ENCODE peak calls at places on chromosomes 1 and 21, in nine cellular contexts. M is A549, C is Peyer's patch, R is K562, P is spleen, T is sigmoid colon, Z is suprapubic skin, O is ovary, B is breast epithelium. U is an unnamed sample.
A peak's percentile ranks its signal among the peaks of the same experiment; 100 is the strongest.

GRCh38 chr1:245235156-245235555 is 80.4 kb downstream of the KIF26B start:
- DNase-seq in O (no peak), Z (no peak), B (no peak), T (no peak), P (no peak), R (no peak), C (no peak), M (no peak), U (no peak)

GRCh38 chr1:8858112-8858668 is 20.3 kb downstream of the ENO1 start:
- DNase-seq in Z (no peak), C (peak; percentile 39), R (peak; percentile 60), O (no peak), P (no peak), M (no peak), T (no peak), B (no peak), U (peak; percentile 91)

GRCh38 chr1:154857022-154857421 is 13.1 kb downstream of the KCNN3 start:
- DNase-seq in O (no peak), Z (no peak), B (no peak), M (no peak), P (no peak), C (no peak), R (no peak), T (no peak), U (no peak)

GRCh38 chr1:223199094-223199647 is 56.1 kb upstream of the TLR5 start:
- DNase-seq in C (no peak), Z (no peak), O (no peak), T (no peak), R (no peak), B (no peak), P (no peak), M (peak; percentile 18), U (peak; percentile 16)

GRCh38 chr1:221510793-221511503 is 230.9 kb downstream of the DUSP10 start:
- DNase-seq in T (no peak), P (no peak), C (no peak), B (no peak), R (no peak), O (no peak), M (no peak), Z (no peak), U (no peak)

GRCh38 chr1:200979574-200980451 is 43.7 kb downstream of the KIF21B start:
- DNase-seq in C (peak; percentile 64), T (no peak), R (peak; percentile 91), Z (no peak), P (peak; percentile 88), B (no peak), O (no peak), M (peak; percentile 57), U (peak; percentile 71)

GRCh38 chr1:245277276-245277675 is 122.5 kb downstream of the KIF26B start:
- DNase-seq in P (no peak), C (no peak), Z (no peak), B (no peak), O (no peak), M (no peak), R (no peak), T (no peak), U (no peak)

GRCh38 chr21:15993951-15994350 is 264.2 kb downstream of the USP25 start:
- DNase-seq in M (no peak), P (no peak), C (no peak), Z (no peak), T (no peak), R (no peak), B (no peak), O (no peak), U (no peak)

DNA sequence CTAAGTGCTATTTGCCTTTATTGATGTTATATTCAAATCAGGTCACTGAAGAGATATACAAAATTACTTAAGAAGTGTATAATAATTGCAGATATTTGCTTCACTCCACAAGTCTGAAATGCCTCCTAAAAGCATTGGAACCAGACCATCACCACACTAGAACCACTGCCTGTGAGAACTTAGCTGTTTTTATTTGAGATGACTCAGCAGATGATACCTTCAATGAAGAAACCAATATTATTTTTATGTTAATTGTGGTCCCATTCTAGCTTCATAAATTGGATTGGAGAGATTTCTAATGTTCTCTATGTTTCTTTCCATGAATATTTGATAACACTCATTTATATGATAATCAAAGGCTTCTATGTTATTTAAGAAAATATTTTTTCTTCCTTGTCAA is 740.6 kb downstream of the KCNT2 start:
- DNase-seq in P (no peak), T (no peak), R (no peak), O (no peak), Z (no peak), M (no peak), C (no peak), B (no peak), U (no peak)
- TF ChIP-seq CTCF in P (no peak), T (no peak), R (no peak), O (no peak), Z (no peak), M (no peak), C (no peak), B (no peak), U (no peak)

DNA sequence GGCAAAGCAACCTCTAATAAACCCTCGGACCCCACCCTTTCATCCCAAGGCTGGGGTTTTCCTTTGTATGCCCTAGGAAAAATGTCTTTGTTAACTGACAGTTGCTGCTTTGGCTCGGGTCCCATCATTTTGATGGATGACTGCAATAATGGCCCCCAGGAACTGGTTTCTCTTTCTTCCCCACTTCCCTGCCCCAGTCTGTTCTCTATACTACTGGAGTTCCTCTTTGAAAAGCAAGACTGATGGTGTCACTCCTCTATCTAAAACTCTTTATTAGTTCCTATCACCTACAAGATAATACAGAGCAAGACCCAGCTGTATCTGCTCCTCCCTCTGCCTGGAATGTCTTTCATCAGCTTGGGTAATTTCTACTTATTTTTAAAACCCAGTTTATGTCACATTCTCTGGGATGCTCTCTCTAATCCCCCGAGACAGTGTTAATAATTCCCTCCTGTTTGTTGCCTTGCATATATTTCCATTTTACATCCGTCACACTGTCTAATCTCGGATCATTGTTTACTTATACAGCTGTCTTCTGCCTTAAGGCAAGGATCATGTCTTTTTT is 16.2 kb downstream of the SLAMF1 start:
- DNase-seq in T (no peak), C (no peak), R (no peak), O (no peak), M (no peak), B (no peak), Z (no peak), P (no peak), U (no peak)
- TF ChIP-seq POLR2A in T (no peak), C (no peak), R (no peak), O (no peak), M (no peak), B (no peak), Z (no peak), P (no peak), U (no peak)

GRCh38 chr1:53591924-53592323 is 132.7 kb downstream of the DMRTB1 start:
- DNase-seq in P (no peak), O (no peak), M (no peak), R (no peak), Z (no peak), T (peak; percentile 48), B (no peak), C (no peak), U (no peak)

GRCh38 chr1:53592985-53593757 is 134.0 kb downstream of the DMRTB1 start:
- DNase-seq in P (peak; percentile 48), O (no peak), M (no peak), Z (no peak), T (no peak), B (no peak), R (no peak), C (no peak), U (no peak)

GRCh38 chr1:53594391-53595180 is 135.4 kb downstream of the DMRTB1 start:
- DNase-seq in C (no peak), B (no peak), R (no peak), O (no peak), P (peak; percentile 72), M (no peak), T (no peak), Z (no peak), U (no peak)

GRCh38 chr1:53592521-53592982 is 133.4 kb downstream of the DMRTB1 start:
- DNase-seq in O (no peak), T (peak; percentile 62), M (peak; percentile 10), Z (no peak), C (peak; percentile 62), P (no peak), R (no peak), B (peak; percentile 50), U (no peak)

DNA sequence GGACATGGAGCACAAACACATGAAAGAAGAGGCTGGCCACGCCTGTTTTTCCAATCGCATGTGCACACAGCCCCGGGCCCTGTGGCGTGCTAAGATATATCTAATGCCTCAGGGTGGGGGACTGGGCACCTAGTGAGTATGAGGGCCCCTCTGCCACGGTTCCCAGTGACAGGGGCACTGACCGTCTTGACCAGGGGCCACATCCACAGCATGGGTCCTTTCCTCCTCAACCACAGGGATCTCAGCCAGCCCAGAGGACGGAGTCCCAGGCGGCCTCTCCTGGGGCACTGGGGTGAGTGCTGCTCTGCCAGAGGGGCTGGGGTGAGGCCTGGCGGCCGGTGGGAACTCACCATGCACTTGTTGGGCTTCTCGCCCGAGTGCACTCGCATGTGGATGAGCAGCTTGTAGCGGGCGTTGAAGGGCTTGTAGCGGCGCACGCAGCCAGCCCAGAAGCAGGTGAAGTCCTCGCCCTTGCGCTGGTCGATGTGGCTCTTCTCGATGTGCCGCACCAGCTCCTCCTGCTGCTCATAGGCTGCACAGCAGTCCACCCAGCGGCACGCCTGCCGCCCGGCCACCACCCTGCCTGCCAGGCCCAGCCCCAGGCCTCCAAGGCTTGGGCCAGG is 134.7 kb downstream of the DMRTB1 start:
- DNase-seq in C (peak; percentile 66), R (peak; percentile 71), T (peak; percentile 60), P (peak; percentile 62), M (peak; percentile 25), O (no peak), Z (no peak), B (no peak), U (no peak)
- TF ChIP-seq CTCF in C (peak; percentile 51), R (peak; percentile 87), T (peak; percentile 50), P (no peak), M (peak; percentile 17), O (no peak), Z (peak; percentile 22), B (no peak), U (no peak)

DNA sequence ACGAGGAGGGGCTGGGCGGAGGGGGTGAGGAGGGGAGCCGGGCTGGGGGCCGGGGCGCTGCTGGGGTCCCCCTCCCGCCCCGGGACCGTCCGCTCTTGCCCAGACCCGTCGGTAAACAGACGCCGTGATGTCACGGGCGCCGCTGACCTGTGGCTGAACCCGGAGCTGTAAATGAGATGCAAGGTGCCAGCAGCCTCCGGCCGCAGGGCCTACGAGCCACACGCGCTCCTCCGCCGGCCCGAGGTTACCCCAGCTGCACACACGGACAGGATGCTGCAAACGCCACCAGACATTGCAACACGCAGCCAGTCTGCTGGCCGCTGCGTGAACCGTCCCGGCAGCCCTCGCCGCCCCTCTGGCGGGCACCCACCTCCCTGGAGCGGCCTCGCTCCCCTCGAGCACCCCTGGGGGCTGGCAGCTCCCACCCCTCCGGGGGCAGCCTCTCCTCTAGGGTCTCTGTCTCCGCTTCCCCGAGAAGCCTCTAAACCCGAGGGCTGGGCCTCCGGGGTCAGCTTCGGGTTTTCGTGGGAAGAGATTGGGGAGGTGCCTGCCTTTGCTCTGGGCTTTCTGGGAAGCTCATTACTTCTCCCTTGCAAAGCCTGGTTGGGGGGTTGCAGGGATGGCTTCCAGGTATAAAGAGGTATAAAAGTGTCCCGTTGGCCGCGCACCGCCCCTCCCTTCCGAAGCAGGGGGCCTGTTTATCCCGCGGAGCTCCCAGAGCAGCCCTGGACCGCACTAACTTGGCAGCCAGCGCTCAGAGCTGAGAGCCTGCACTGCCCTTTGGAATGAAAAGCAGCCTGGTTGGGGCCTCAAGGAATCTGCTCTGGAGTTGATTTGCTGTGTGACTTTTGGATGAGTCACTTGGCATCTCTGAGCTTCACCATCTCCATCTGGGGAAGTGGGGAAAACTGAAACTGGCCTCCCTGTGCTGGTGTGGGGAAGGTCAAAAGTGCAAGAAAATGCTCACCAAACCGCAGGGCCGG is 21.9 kb downstream of the DHRS3 start:
- DNase-seq in O (peak; percentile 90), C (peak; percentile 85), Z (peak; percentile 93), R (no peak), M (peak; percentile 98), T (peak; percentile 97), P (peak; percentile 90), B (peak; percentile 97), U (peak; percentile 88)
- TF ChIP-seq POLR2A in O (no peak), C (no peak), Z (no peak), R (no peak), M (peak; percentile 45), T (no peak), P (no peak), B (no peak), U (no peak)

U was measured in NB4.